ENCODE peak calls at places on chromosomes 16 and 17, in eight cellular contexts. One of them, this sample, is unnamed.

GRCh38 chr17:40440166-40440565 is 3.1 kb upstream of the IGFBP4 start:
- DNase-seq in T1000: no peak
- DNase-seq in neural crest cell: no peak
- DNase-seq in Peyer's patch: no peak
- DNase-seq in HL-60: no peak
- DNase-seq in mesendoderm: no peak
- DNase-seq in cardiac septum: no peak
- DNase-seq in stimulated activated CD8-positive, alpha-beta memory T cell treated with anti-CD3 and anti-CD28 coated beads, Interleukin-4, amount 100 ng/mL, for 1 hour: no peak
- DNase-seq in this sample: no peak

GRCh38 chr16:89143201-89143741 is 28.3 kb upstream of the CDH15 start:
- DNase-seq in HL-60: no peak
- DNase-seq in Peyer's patch: no peak
- DNase-seq in stimulated activated CD8-positive, alpha-beta memory T cell treated with anti-CD3 and anti-CD28 coated beads, Interleukin-4, amount 100 ng/mL, for 1 hour: no peak
- DNase-seq in cardiac septum: no peak
- DNase-seq in T1000: no peak
- DNase-seq in mesendoderm: no peak
- DNase-seq in neural crest cell: no peak
- DNase-seq in this sample: no peak

GRCh38 chr16:81996664-81997529 is 14.4 kb downstream of the SDR42E1 start:
- DNase-seq in HL-60: no peak
- DNase-seq in cardiac septum: no peak
- DNase-seq in stimulated activated CD8-positive, alpha-beta memory T cell treated with anti-CD3 and anti-CD28 coated beads, Interleukin-4, amount 100 ng/mL, for 1 hour: no peak
- DNase-seq in T1000: no peak
- DNase-seq in Peyer's patch: no peak
- DNase-seq in mesendoderm: peak; percentile 75
- DNase-seq in neural crest cell: no peak
- DNase-seq in this sample: no peak

GRCh38 chr17:36791150-36791653 is 146.1 kb upstream of the LHX1 start:
- DNase-seq in HL-60: no peak
- DNase-seq in Peyer's patch: no peak
- DNase-seq in mesendoderm: no peak
- DNase-seq in T1000: no peak
- DNase-seq in neural crest cell: no peak
- DNase-seq in cardiac septum: no peak
- DNase-seq in stimulated activated CD8-positive, alpha-beta memory T cell treated with anti-CD3 and anti-CD28 coated beads, Interleukin-4, amount 100 ng/mL, for 1 hour: no peak
- DNase-seq in this sample: no peak

GRCh38 chr17:44872131-44872768 is 24.6 kb downstream of the HIGD1B start:
- DNase-seq in stimulated activated CD8-positive, alpha-beta memory T cell treated with anti-CD3 and anti-CD28 coated beads, Interleukin-4, amount 100 ng/mL, for 1 hour: no peak
- DNase-seq in mesendoderm: no peak
- DNase-seq in cardiac septum: no peak
- DNase-seq in Peyer's patch: no peak
- DNase-seq in HL-60: no peak
- DNase-seq in T1000: no peak
- DNase-seq in neural crest cell: no peak
- DNase-seq in this sample: no peak

GRCh38 chr17:61331178-61331577 is 68.5 kb upstream of the TBX2 start:
- DNase-seq in T1000: no peak
- DNase-seq in HL-60: no peak
- DNase-seq in mesendoderm: no peak
- DNase-seq in cardiac septum: no peak
- DNase-seq in stimulated activated CD8-positive, alpha-beta memory T cell treated with anti-CD3 and anti-CD28 coated beads, Interleukin-4, amount 100 ng/mL, for 1 hour: no peak
- DNase-seq in neural crest cell: no peak
- DNase-seq in Peyer's patch: no peak
- DNase-seq in this sample: no peak

GRCh38 chr17:48603959-48604769 is 622 bp downstream of the HOXB6 start:
- DNase-seq in mesendoderm: no peak
- DNase-seq in Peyer's patch: peak; percentile 76
- DNase-seq in T1000: peak; percentile 43
- DNase-seq in neural crest cell: no peak
- DNase-seq in HL-60: no peak
- DNase-seq in stimulated activated CD8-positive, alpha-beta memory T cell treated with anti-CD3 and anti-CD28 coated beads, Interleukin-4, amount 100 ng/mL, for 1 hour: no peak
- DNase-seq in cardiac septum: no peak
- DNase-seq in this sample: no peak

GRCh38 chr17:13792314-13792713 is 190.6 kb upstream of the HS3ST3A1 start:
- DNase-seq in Peyer's patch: no peak
- DNase-seq in T1000: no peak
- DNase-seq in neural crest cell: no peak
- DNase-seq in stimulated activated CD8-positive, alpha-beta memory T cell treated with anti-CD3 and anti-CD28 coated beads, Interleukin-4, amount 100 ng/mL, for 1 hour: no peak
- DNase-seq in HL-60: no peak
- DNase-seq in mesendoderm: no peak
- DNase-seq in cardiac septum: no peak
- DNase-seq in this sample: no peak

GRCh38 chr16:68229431-68230175 is 6.3 kb downstream of the ESRP2 start:
- DNase-seq in mesendoderm: peak; percentile 65
- DNase-seq in Peyer's patch: peak; percentile 71
- DNase-seq in T1000: peak; percentile 11
- DNase-seq in stimulated activated CD8-positive, alpha-beta memory T cell treated with anti-CD3 and anti-CD28 coated beads, Interleukin-4, amount 100 ng/mL, for 1 hour: no peak
- DNase-seq in cardiac septum: no peak
- DNase-seq in HL-60: peak; percentile 41
- DNase-seq in neural crest cell: no peak
- DNase-seq in this sample: peak; percentile 62

GRCh38 chr17:78986048-78986648 is 6.4 kb upstream of the LGALS3BP start:
- DNase-seq in Peyer's patch: no peak
- DNase-seq in cardiac septum: no peak
- DNase-seq in mesendoderm: no peak
- DNase-seq in HL-60: peak; percentile 70
- DNase-seq in stimulated activated CD8-positive, alpha-beta memory T cell treated with anti-CD3 and anti-CD28 coated beads, Interleukin-4, amount 100 ng/mL, for 1 hour: no peak
- DNase-seq in T1000: no peak
- DNase-seq in neural crest cell: no peak
- DNase-seq in this sample: no peak

GRCh38 chr17:43831633-43832032 is 1.3 kb downstream of the MPP3 start:
- DNase-seq in neural crest cell: no peak
- DNase-seq in T1000: no peak
- DNase-seq in stimulated activated CD8-positive, alpha-beta memory T cell treated with anti-CD3 and anti-CD28 coated beads, Interleukin-4, amount 100 ng/mL, for 1 hour: no peak
- DNase-seq in HL-60: no peak
- DNase-seq in cardiac septum: peak; percentile 83
- DNase-seq in Peyer's patch: no peak
- DNase-seq in mesendoderm: peak; percentile 11
- DNase-seq in this sample: no peak

GRCh38 chr17:78019367-78019975 is 61.0 kb downstream of the TNRC6C start:
- DNase-seq in mesendoderm: peak; percentile 41
- DNase-seq in HL-60: no peak
- DNase-seq in cardiac septum: no peak
- DNase-seq in neural crest cell: no peak
- DNase-seq in T1000: no peak
- DNase-seq in Peyer's patch: no peak
- DNase-seq in stimulated activated CD8-positive, alpha-beta memory T cell treated with anti-CD3 and anti-CD28 coated beads, Interleukin-4, amount 100 ng/mL, for 1 hour: no peak
- DNase-seq in this sample: peak; percentile 42

GRCh38 chr16:54912720-54913119 is 17.9 kb upstream of the IRX5 start:
- DNase-seq in HL-60: no peak
- DNase-seq in neural crest cell: no peak
- DNase-seq in stimulated activated CD8-positive, alpha-beta memory T cell treated with anti-CD3 and anti-CD28 coated beads, Interleukin-4, amount 100 ng/mL, for 1 hour: no peak
- DNase-seq in Peyer's patch: no peak
- DNase-seq in T1000: no peak
- DNase-seq in cardiac septum: no peak
- DNase-seq in mesendoderm: peak; percentile 0
- DNase-seq in this sample: no peak

GRCh38 chr16:12437761-12438440 is 365.8 kb downstream of the CPPED1 start:
- DNase-seq in HL-60: no peak
- DNase-seq in stimulated activated CD8-positive, alpha-beta memory T cell treated with anti-CD3 and anti-CD28 coated beads, Interleukin-4, amount 100 ng/mL, for 1 hour: no peak
- DNase-seq in neural crest cell: no peak
- DNase-seq in cardiac septum: no peak
- DNase-seq in mesendoderm: no peak
- DNase-seq in Peyer's patch: no peak
- DNase-seq in T1000: no peak
- DNase-seq in this sample: no peak

GRCh38 chr17:55641559-55642160 is 81.0 kb downstream of the TMEM100 start:
- DNase-seq in HL-60: peak; percentile 73
- DNase-seq in cardiac septum: peak; percentile 80
- DNase-seq in T1000: no peak
- DNase-seq in Peyer's patch: peak; percentile 78
- DNase-seq in neural crest cell: peak; percentile 40
- DNase-seq in mesendoderm: peak; percentile 95
- DNase-seq in stimulated activated CD8-positive, alpha-beta memory T cell treated with anti-CD3 and anti-CD28 coated beads, Interleukin-4, amount 100 ng/mL, for 1 hour: no peak
- DNase-seq in this sample: peak; percentile 34

GRCh38 chr16:25413962-25414361 is 156.3 kb upstream of the ZKSCAN2 start:
- DNase-seq in neural crest cell: no peak
- DNase-seq in HL-60: no peak
- DNase-seq in stimulated activated CD8-positive, alpha-beta memory T cell treated with anti-CD3 and anti-CD28 coated beads, Interleukin-4, amount 100 ng/mL, for 1 hour: no peak
- DNase-seq in cardiac septum: no peak
- DNase-seq in T1000: no peak
- DNase-seq in mesendoderm: no peak
- DNase-seq in Peyer's patch: no peak
- DNase-seq in this sample: no peak

GRCh38 chr17:2734939-2735338 is 14.5 kb downstream of the CCDC92B start:
- DNase-seq in cardiac septum: no peak
- DNase-seq in HL-60: no peak
- DNase-seq in neural crest cell: no peak
- DNase-seq in mesendoderm: no peak
- DNase-seq in Peyer's patch: no peak
- DNase-seq in T1000: no peak
- DNase-seq in stimulated activated CD8-positive, alpha-beta memory T cell treated with anti-CD3 and anti-CD28 coated beads, Interleukin-4, amount 100 ng/mL, for 1 hour: no peak
- DNase-seq in this sample: no peak

GRCh38 chr16:28181557-28181914 is 30.2 kb downstream of the XPO6 start:
- DNase-seq in HL-60: no peak
- DNase-seq in Peyer's patch: peak; percentile 65
- DNase-seq in T1000: peak; percentile 37
- DNase-seq in neural crest cell: no peak
- DNase-seq in stimulated activated CD8-positive, alpha-beta memory T cell treated with anti-CD3 and anti-CD28 coated beads, Interleukin-4, amount 100 ng/mL, for 1 hour: no peak
- DNase-seq in cardiac septum: no peak
- DNase-seq in mesendoderm: peak; percentile 93
- DNase-seq in this sample: no peak

GRCh38 chr17:68595496-68595895 is 5.7 kb downstream of the FAM20A start:
- DNase-seq in HL-60: peak; percentile 22
- DNase-seq in mesendoderm: no peak
- DNase-seq in T1000: no peak
- DNase-seq in neural crest cell: no peak
- DNase-seq in cardiac septum: no peak
- DNase-seq in Peyer's patch: no peak
- DNase-seq in stimulated activated CD8-positive, alpha-beta memory T cell treated with anti-CD3 and anti-CD28 coated beads, Interleukin-4, amount 100 ng/mL, for 1 hour: no peak
- DNase-seq in this sample: no peak

GRCh38 chr17:73907601-73907910 is 263.3 kb upstream of the SDK2 start:
- DNase-seq in stimulated activated CD8-positive, alpha-beta memory T cell treated with anti-CD3 and anti-CD28 coated beads, Interleukin-4, amount 100 ng/mL, for 1 hour: no peak
- DNase-seq in neural crest cell: no peak
- DNase-seq in HL-60: no peak
- DNase-seq in T1000: no peak
- DNase-seq in Peyer's patch: no peak
- DNase-seq in cardiac septum: no peak
- DNase-seq in mesendoderm: no peak
- DNase-seq in this sample: no peak

GRCh38 chr17:56597495-56597990 is 4.0 kb downstream of the NOG start:
- DNase-seq in HL-60: no peak
- DNase-seq in mesendoderm: peak; percentile 82
- DNase-seq in Peyer's patch: no peak
- DNase-seq in T1000: no peak
- DNase-seq in neural crest cell: peak; percentile 26
- DNase-seq in stimulated activated CD8-positive, alpha-beta memory T cell treated with anti-CD3 and anti-CD28 coated beads, Interleukin-4, amount 100 ng/mL, for 1 hour: no peak
- DNase-seq in cardiac septum: no peak
- DNase-seq in this sample: no peak

GRCh38 chr16:70430667-70431536 is 8.0 kb downstream of the ST3GAL2 start:
- DNase-seq in T1000: no peak
- DNase-seq in neural crest cell: no peak
- DNase-seq in cardiac septum: no peak
- DNase-seq in Peyer's patch: peak; percentile 77
- DNase-seq in HL-60: peak; percentile 87
- DNase-seq in mesendoderm: peak; percentile 69
- DNase-seq in stimulated activated CD8-positive, alpha-beta memory T cell treated with anti-CD3 and anti-CD28 coated beads, Interleukin-4, amount 100 ng/mL, for 1 hour: no peak
- DNase-seq in this sample: no peak

GRCh38 chr16:88822281-88823040 is 10.7 kb upstream of the APRT start:
- DNase-seq in T1000: no peak
- DNase-seq in HL-60: no peak
- DNase-seq in stimulated activated CD8-positive, alpha-beta memory T cell treated with anti-CD3 and anti-CD28 coated beads, Interleukin-4, amount 100 ng/mL, for 1 hour: no peak
- DNase-seq in neural crest cell: no peak
- DNase-seq in cardiac septum: no peak
- DNase-seq in Peyer's patch: no peak
- DNase-seq in mesendoderm: no peak
- DNase-seq in this sample: no peak

GRCh38 chr16:48961546-48961945 is 320.1 kb downstream of the CBLN1 start:
- DNase-seq in neural crest cell: no peak
- DNase-seq in mesendoderm: no peak
- DNase-seq in stimulated activated CD8-positive, alpha-beta memory T cell treated with anti-CD3 and anti-CD28 coated beads, Interleukin-4, amount 100 ng/mL, for 1 hour: no peak
- DNase-seq in T1000: no peak
- DNase-seq in Peyer's patch: no peak
- DNase-seq in cardiac septum: no peak
- DNase-seq in HL-60: no peak
- DNase-seq in this sample: no peak

GRCh38 chr17:8015236-8015956 is 13.0 kb downstream of the GUCY2D start:
- DNase-seq in stimulated activated CD8-positive, alpha-beta memory T cell treated with anti-CD3 and anti-CD28 coated beads, Interleukin-4, amount 100 ng/mL, for 1 hour: no peak
- DNase-seq in cardiac septum: no peak
- DNase-seq in mesendoderm: no peak
- DNase-seq in Peyer's patch: no peak
- DNase-seq in T1000: no peak
- DNase-seq in neural crest cell: no peak
- DNase-seq in HL-60: no peak
- DNase-seq in this sample: no peak

GRCh38 chr17:75046583-75047289 is at the start of the genes ATP5PD and KCTD2:
- DNase-seq in mesendoderm: peak; percentile 99
- DNase-seq in stimulated activated CD8-positive, alpha-beta memory T cell treated with anti-CD3 and anti-CD28 coated beads, Interleukin-4, amount 100 ng/mL, for 1 hour: peak; percentile 83
- DNase-seq in neural crest cell: peak; percentile 89
- DNase-seq in T1000: peak; percentile 95
- DNase-seq in HL-60: peak; percentile 97
- DNase-seq in Peyer's patch: peak; percentile 97
- DNase-seq in cardiac septum: peak; percentile 97
- DNase-seq in this sample: peak; percentile 97

GRCh38 chr17:78716814-78717393 is 65.2 kb downstream of the CYTH1 start:
- DNase-seq in T1000: no peak
- DNase-seq in cardiac septum: no peak
- DNase-seq in mesendoderm: no peak
- DNase-seq in Peyer's patch: peak; percentile 79
- DNase-seq in HL-60: no peak
- DNase-seq in neural crest cell: peak; percentile 8
- DNase-seq in stimulated activated CD8-positive, alpha-beta memory T cell treated with anti-CD3 and anti-CD28 coated beads, Interleukin-4, amount 100 ng/mL, for 1 hour: no peak
- DNase-seq in this sample: peak; percentile 95

GRCh38 chr17:40909755-40910154 is 24.7 kb upstream of the KRT20 start:
- DNase-seq in HL-60: no peak
- DNase-seq in T1000: no peak
- DNase-seq in Peyer's patch: no peak
- DNase-seq in cardiac septum: no peak
- DNase-seq in mesendoderm: no peak
- DNase-seq in neural crest cell: no peak
- DNase-seq in stimulated activated CD8-positive, alpha-beta memory T cell treated with anti-CD3 and anti-CD28 coated beads, Interleukin-4, amount 100 ng/mL, for 1 hour: no peak
- DNase-seq in this sample: no peak

GRCh38 chr16:30551781-30552180 is 6.4 kb downstream of the ZNF764 start:
- DNase-seq in HL-60: peak; percentile 47
- DNase-seq in T1000: no peak
- DNase-seq in mesendoderm: peak; percentile 72
- DNase-seq in stimulated activated CD8-positive, alpha-beta memory T cell treated with anti-CD3 and anti-CD28 coated beads, Interleukin-4, amount 100 ng/mL, for 1 hour: no peak
- DNase-seq in neural crest cell: no peak
- DNase-seq in cardiac septum: no peak
- DNase-seq in Peyer's patch: peak; percentile 53
- DNase-seq in this sample: no peak

GRCh38 chr16:25066747-25067631 is 44.6 kb upstream of the LCMT1 start:
- DNase-seq in stimulated activated CD8-positive, alpha-beta memory T cell treated with anti-CD3 and anti-CD28 coated beads, Interleukin-4, amount 100 ng/mL, for 1 hour: peak; percentile 60
- DNase-seq in Peyer's patch: peak; percentile 93
- DNase-seq in mesendoderm: peak; percentile 83
- DNase-seq in HL-60: peak; percentile 73
- DNase-seq in cardiac septum: peak; percentile 95
- DNase-seq in T1000: peak; percentile 46
- DNase-seq in neural crest cell: peak; percentile 73
- DNase-seq in this sample: peak; percentile 74

GRCh38 chr17:71633391-71633849 is 487.4 kb upstream of the SOX9 start:
- DNase-seq in neural crest cell: no peak
- DNase-seq in stimulated activated CD8-positive, alpha-beta memory T cell treated with anti-CD3 and anti-CD28 coated beads, Interleukin-4, amount 100 ng/mL, for 1 hour: no peak
- DNase-seq in HL-60: no peak
- DNase-seq in mesendoderm: no peak
- DNase-seq in cardiac septum: no peak
- DNase-seq in T1000: peak; percentile 20
- DNase-seq in Peyer's patch: peak; percentile 83
- DNase-seq in this sample: no peak

GRCh38 chr17:80261159-80261894 is 675 bp downstream of the RNF213 start:
- DNase-seq in HL-60: peak; percentile 42
- DNase-seq in T1000: no peak
- DNase-seq in neural crest cell: peak; percentile 59
- DNase-seq in stimulated activated CD8-positive, alpha-beta memory T cell treated with anti-CD3 and anti-CD28 coated beads, Interleukin-4, amount 100 ng/mL, for 1 hour: no peak
- DNase-seq in mesendoderm: peak; percentile 97
- DNase-seq in Peyer's patch: peak; percentile 84
- DNase-seq in cardiac septum: no peak
- DNase-seq in this sample: peak; percentile 32

GRCh38 chr16:15545544-15545943 is 97.4 kb downstream of the MARF1 start:
- DNase-seq in stimulated activated CD8-positive, alpha-beta memory T cell treated with anti-CD3 and anti-CD28 coated beads, Interleukin-4, amount 100 ng/mL, for 1 hour: no peak
- DNase-seq in cardiac septum: no peak
- DNase-seq in HL-60: no peak
- DNase-seq in T1000: no peak
- DNase-seq in mesendoderm: no peak
- DNase-seq in Peyer's patch: no peak
- DNase-seq in neural crest cell: no peak
- DNase-seq in this sample: no peak

GRCh38 chr17:40168262-40168832 is 8.9 kb upstream of the RAPGEFL1 start:
- DNase-seq in T1000: peak; percentile 16
- DNase-seq in mesendoderm: peak; percentile 92
- DNase-seq in cardiac septum: no peak
- DNase-seq in HL-60: peak; percentile 47
- DNase-seq in stimulated activated CD8-positive, alpha-beta memory T cell treated with anti-CD3 and anti-CD28 coated beads, Interleukin-4, amount 100 ng/mL, for 1 hour: no peak
- DNase-seq in Peyer's patch: peak; percentile 77
- DNase-seq in neural crest cell: no peak
- DNase-seq in this sample: peak; percentile 58